ENCODE peak calls at places on chromosomes 7 and 10, in seven cellular contexts. One of them, this sample, is unnamed.

GRCh38 chr10:101311440-101312067 is 42.4 kb upstream of the BTRC start:
- DNase-seq in right cardiac atrium: no peak
- DNase-seq in NCI-H460: no peak
- DNase-seq in fibroblast of the conjunctiva: no peak
- DNase-seq in activated CD8-positive, alpha-beta T cell treated with anti-CD3 and anti-CD28 coated beads for 36 hours: no peak
- DNase-seq in skeletal muscle cell: no peak
- DNase-seq in ELR: no peak
- DNase-seq in this sample: no peak

GRCh38 chr10:71492871-71493270 is 96.2 kb downstream of the CDH23 start:
- DNase-seq in right cardiac atrium: no peak
- DNase-seq in NCI-H460: no peak
- DNase-seq in fibroblast of the conjunctiva: no peak
- DNase-seq in activated CD8-positive, alpha-beta T cell treated with anti-CD3 and anti-CD28 coated beads for 36 hours: peak; percentile 28
- DNase-seq in skeletal muscle cell: no peak
- DNase-seq in ELR: no peak
- DNase-seq in this sample: no peak

GRCh38 chr10:131198401-131198800 is 113.1 kb downstream of the TCERG1L start:
- DNase-seq in right cardiac atrium: no peak
- DNase-seq in NCI-H460: no peak
- DNase-seq in fibroblast of the conjunctiva: no peak
- DNase-seq in activated CD8-positive, alpha-beta T cell treated with anti-CD3 and anti-CD28 coated beads for 36 hours: no peak
- DNase-seq in skeletal muscle cell: no peak
- DNase-seq in ELR: no peak
- DNase-seq in this sample: no peak

GRCh38 chr7:86937499-86937898 is 122.0 kb downstream of the ELAPOR2 start:
- DNase-seq in right cardiac atrium: no peak
- DNase-seq in NCI-H460: no peak
- DNase-seq in fibroblast of the conjunctiva: no peak
- DNase-seq in activated CD8-positive, alpha-beta T cell treated with anti-CD3 and anti-CD28 coated beads for 36 hours: no peak
- DNase-seq in skeletal muscle cell: no peak
- DNase-seq in ELR: no peak
- DNase-seq in this sample: no peak

GRCh38 chr7:44955733-44956132 is 23.1 kb downstream of the MYO1G start:
- DNase-seq in right cardiac atrium: no peak
- DNase-seq in NCI-H460: no peak
- DNase-seq in fibroblast of the conjunctiva: no peak
- DNase-seq in activated CD8-positive, alpha-beta T cell treated with anti-CD3 and anti-CD28 coated beads for 36 hours: peak; percentile 9
- DNase-seq in skeletal muscle cell: no peak
- DNase-seq in ELR: no peak
- DNase-seq in this sample: no peak

GRCh38 chr7:114085592-114086490 is 167.0 kb upstream of the PPP1R3A start:
- DNase-seq in right cardiac atrium: peak; percentile 88
- DNase-seq in NCI-H460: no peak
- DNase-seq in fibroblast of the conjunctiva: peak; percentile 96
- DNase-seq in activated CD8-positive, alpha-beta T cell treated with anti-CD3 and anti-CD28 coated beads for 36 hours: peak; percentile 46
- DNase-seq in skeletal muscle cell: peak; percentile 71
- DNase-seq in ELR: peak; percentile 67
- DNase-seq in this sample: no peak

GRCh38 chr7:133650067-133650466 is 397.2 kb downstream of the EXOC4 start:
- DNase-seq in right cardiac atrium: no peak
- DNase-seq in NCI-H460: peak; percentile 9
- DNase-seq in fibroblast of the conjunctiva: peak; percentile 62
- DNase-seq in activated CD8-positive, alpha-beta T cell treated with anti-CD3 and anti-CD28 coated beads for 36 hours: no peak
- DNase-seq in skeletal muscle cell: peak; percentile 73
- DNase-seq in ELR: no peak
- DNase-seq in this sample: no peak

GRCh38 chr7:151539055-151539714 is 19.5 kb upstream of the RHEB start:
- DNase-seq in right cardiac atrium: peak; percentile 77
- DNase-seq in NCI-H460: no peak
- DNase-seq in fibroblast of the conjunctiva: no peak
- DNase-seq in activated CD8-positive, alpha-beta T cell treated with anti-CD3 and anti-CD28 coated beads for 36 hours: peak; percentile 15
- DNase-seq in skeletal muscle cell: no peak
- DNase-seq in ELR: peak; percentile 36
- DNase-seq in this sample: no peak

GRCh38 chr7:13032524-13032923 is 345.1 kb downstream of the ARL4A start:
- DNase-seq in right cardiac atrium: no peak
- DNase-seq in NCI-H460: no peak
- DNase-seq in fibroblast of the conjunctiva: no peak
- DNase-seq in activated CD8-positive, alpha-beta T cell treated with anti-CD3 and anti-CD28 coated beads for 36 hours: no peak
- DNase-seq in skeletal muscle cell: no peak
- DNase-seq in ELR: no peak
- DNase-seq in this sample: no peak

GRCh38 chr7:41694490-41694889 is 8.4 kb downstream of the INHBA start:
- DNase-seq in right cardiac atrium: no peak
- DNase-seq in NCI-H460: no peak
- DNase-seq in fibroblast of the conjunctiva: no peak
- DNase-seq in activated CD8-positive, alpha-beta T cell treated with anti-CD3 and anti-CD28 coated beads for 36 hours: no peak
- DNase-seq in skeletal muscle cell: no peak
- DNase-seq in ELR: no peak
- DNase-seq in this sample: no peak

GRCh38 chr7:51029586-51030230 is 247.0 kb upstream of the GRB10 start:
- DNase-seq in right cardiac atrium: no peak
- DNase-seq in NCI-H460: no peak
- DNase-seq in fibroblast of the conjunctiva: peak; percentile 66
- DNase-seq in activated CD8-positive, alpha-beta T cell treated with anti-CD3 and anti-CD28 coated beads for 36 hours: no peak
- DNase-seq in skeletal muscle cell: peak; percentile 90
- DNase-seq in ELR: peak; percentile 64
- DNase-seq in this sample: no peak

GRCh38 chr10:22900841-22901601 is 26.8 kb upstream of the ARMC3 start:
- DNase-seq in right cardiac atrium: peak; percentile 47
- DNase-seq in NCI-H460: no peak
- DNase-seq in fibroblast of the conjunctiva: no peak
- DNase-seq in activated CD8-positive, alpha-beta T cell treated with anti-CD3 and anti-CD28 coated beads for 36 hours: no peak
- DNase-seq in skeletal muscle cell: no peak
- DNase-seq in ELR: no peak
- DNase-seq in this sample: no peak

GRCh38 chr7:115618676-115619075 is 411.9 kb downstream of the TFEC start:
- DNase-seq in right cardiac atrium: no peak
- DNase-seq in NCI-H460: no peak
- DNase-seq in fibroblast of the conjunctiva: no peak
- DNase-seq in activated CD8-positive, alpha-beta T cell treated with anti-CD3 and anti-CD28 coated beads for 36 hours: no peak
- DNase-seq in skeletal muscle cell: peak; percentile 83
- DNase-seq in ELR: no peak
- DNase-seq in this sample: no peak

GRCh38 chr10:71359364-71360046 is 37.2 kb upstream of the CDH23 start:
- DNase-seq in right cardiac atrium: no peak
- DNase-seq in NCI-H460: no peak
- DNase-seq in fibroblast of the conjunctiva: no peak
- DNase-seq in activated CD8-positive, alpha-beta T cell treated with anti-CD3 and anti-CD28 coated beads for 36 hours: no peak
- DNase-seq in skeletal muscle cell: no peak
- DNase-seq in ELR: no peak
- DNase-seq in this sample: no peak

GRCh38 chr10:83603708-83604107 is 535.6 kb upstream of the GHITM start:
- DNase-seq in right cardiac atrium: no peak
- DNase-seq in NCI-H460: no peak
- DNase-seq in fibroblast of the conjunctiva: no peak
- DNase-seq in activated CD8-positive, alpha-beta T cell treated with anti-CD3 and anti-CD28 coated beads for 36 hours: peak; percentile 5
- DNase-seq in skeletal muscle cell: no peak
- DNase-seq in ELR: no peak
- DNase-seq in this sample: no peak

GRCh38 chr10:113992601-113993011 is 51.1 kb upstream of the ADRB1 start:
- DNase-seq in right cardiac atrium: peak; percentile 73
- DNase-seq in NCI-H460: no peak
- DNase-seq in fibroblast of the conjunctiva: no peak
- DNase-seq in activated CD8-positive, alpha-beta T cell treated with anti-CD3 and anti-CD28 coated beads for 36 hours: no peak
- DNase-seq in skeletal muscle cell: no peak
- DNase-seq in ELR: peak; percentile 42
- DNase-seq in this sample: no peak

GRCh38 chr10:101043356-101043707 is 12.3 kb downstream of the SFXN3 start:
- DNase-seq in right cardiac atrium: no peak
- DNase-seq in NCI-H460: no peak
- DNase-seq in fibroblast of the conjunctiva: no peak
- DNase-seq in activated CD8-positive, alpha-beta T cell treated with anti-CD3 and anti-CD28 coated beads for 36 hours: no peak
- DNase-seq in skeletal muscle cell: no peak
- DNase-seq in ELR: peak; percentile 22
- DNase-seq in this sample: no peak

GRCh38 chr10:36254191-36254590 is 612.1 kb upstream of the FZD8 start:
- DNase-seq in right cardiac atrium: peak; percentile 71
- DNase-seq in NCI-H460: no peak
- DNase-seq in fibroblast of the conjunctiva: no peak
- DNase-seq in activated CD8-positive, alpha-beta T cell treated with anti-CD3 and anti-CD28 coated beads for 36 hours: no peak
- DNase-seq in skeletal muscle cell: peak; percentile 69
- DNase-seq in ELR: peak; percentile 15
- DNase-seq in this sample: no peak

GRCh38 chr10:35216303-35216905 is 89.8 kb downstream of the CREM start:
- DNase-seq in right cardiac atrium: no peak
- DNase-seq in NCI-H460: no peak
- DNase-seq in fibroblast of the conjunctiva: no peak
- DNase-seq in activated CD8-positive, alpha-beta T cell treated with anti-CD3 and anti-CD28 coated beads for 36 hours: peak; percentile 56
- DNase-seq in skeletal muscle cell: no peak
- DNase-seq in ELR: no peak
- DNase-seq in this sample: no peak